ENCODE peak calls at places on chromosomes 3 and 15, in five cellular contexts. O is mammary epithelial cell, V is PC-3, J is right lobe of liver, B is sigmoid colon. G is an unnamed sample. For H3K36me3 and H3K4me1, the result is how much of the 10 kb centered on the place peaks cover.

GRCh38 chr3:73419179-73419803 is 205.4 kb downstream of the PDZRN3 start:
- DNase-seq in O (peak), V (no peak), J (no peak), B (no peak), G (no peak)

GRCh38 chr3:180983136-180983535 is 6.4 kb downstream of the DNAJC19 start:
- DNase-seq in O (no peak), V (no peak), J (no peak), B (no peak), G (no peak)

GRCh38 chr3:42905740-42906084 is 230 bp upstream of the ZNF662 start:
- DNase-seq in O (no peak), V (no peak), J (no peak), B (no peak), G (no peak)

GRCh38 chr15:63856711-63857458 is 23.1 kb upstream of the HERC1 start:
- DNase-seq in O (peak), V (peak), J (no peak), B (no peak), G (no peak)

GRCh38 chr3:124886168-124887051 is 755 bp downstream of the ITGB5 start:
- DNase-seq in O (peak), V (peak), J (peak), B (peak), G (peak)

GRCh38 chr15:90529369-90530249 is at the start of gene CRTC3:
- DNase-seq in O (peak), V (peak), J (peak), B (peak), G (peak)

GRCh38 chr15:101089579-101090459 is 162.0 kb downstream of the CHSY1 start:
- DNase-seq in O (no peak), V (no peak), J (no peak), B (no peak), G (no peak)

GRCh38 chr15:101556273-101556672 is 66.8 kb upstream of the PCSK6 start:
- DNase-seq in O (no peak), V (no peak), J (no peak), B (peak), G (no peak)

GRCh38 chr3:81308296-81308695 is 453.1 kb downstream of the GBE1 start:
- DNase-seq in O (no peak), V (peak), J (no peak), B (no peak), G (no peak)

GRCh38 chr3:50627407-50628051 is 10.6 kb downstream of the MAPKAPK3 start:
- DNase-seq in O (peak), V (peak), J (no peak), B (no peak), G (no peak)

GRCh38 chr15:44296625-44297524 is 8.4 kb downstream of the GOLM2 start:
- DNase-seq in O (peak), V (peak), J (no peak), B (no peak), G (no peak)

DNA sequence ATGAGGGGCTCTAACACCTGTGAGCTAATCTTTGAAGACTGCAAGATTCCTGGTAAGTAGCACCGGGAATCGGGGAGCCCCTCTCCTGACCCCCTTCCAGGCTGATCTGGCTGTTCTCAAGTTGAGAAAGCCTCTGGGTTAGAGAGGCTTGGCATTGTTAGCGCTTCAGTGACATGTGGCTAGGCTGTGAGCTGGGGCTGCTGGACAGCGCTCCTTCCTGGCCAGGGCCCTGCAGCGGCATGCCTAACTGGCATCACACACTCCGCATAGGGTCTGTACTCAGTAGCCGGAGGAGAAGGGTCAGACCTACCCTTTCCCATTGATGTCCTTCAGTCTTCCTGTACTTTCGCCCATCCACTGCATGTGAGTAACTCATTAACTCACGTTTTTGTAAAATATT is 7.4 kb downstream of the IVD start:
- DNase-seq in O (no peak), V (no peak), J (no peak), B (no peak), G (no peak)
- H3K36me3 ChIP-seq in O (under half), V (half or more), J (under half), B (half or more), G (under half)

DNA sequence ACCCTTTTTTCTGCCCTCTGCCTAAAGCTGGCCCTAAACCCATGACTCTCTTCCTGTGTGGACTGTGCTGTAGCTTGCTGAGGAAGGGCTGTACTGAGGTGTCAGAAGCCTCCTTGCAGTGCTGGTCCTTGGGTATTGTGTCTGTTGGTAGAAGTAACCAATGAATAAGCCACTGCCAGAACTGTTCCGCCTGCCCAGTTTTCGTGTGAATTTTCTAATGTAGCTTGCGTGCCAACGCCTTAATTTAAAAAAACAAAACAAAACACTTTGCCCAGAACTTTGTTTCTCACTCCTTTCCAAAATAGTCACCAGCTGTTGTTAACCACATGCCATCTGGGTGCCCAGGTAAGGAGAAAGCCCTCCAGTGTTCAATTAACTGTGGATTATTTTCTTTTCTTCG is 101.9 kb downstream of the KLHL25 start:
- DNase-seq in O (no peak), V (no peak), J (no peak), B (no peak), G (no peak)
- H3K4me1 ChIP-seq in O (under half), V (under half), J (under half), B (under half), G (under half)

GRCh38 chr15:42082832-42083604 is 11.3 kb downstream of the PLA2G4D start:
- DNase-seq in O (no peak), V (no peak), J (no peak), B (no peak), G (no peak)
- H3K36me3 ChIP-seq in O (under half), V (under half), J (under half), B (under half), G (under half)

GRCh38 chr15:85583404-85584390 is 203.3 kb downstream of the AKAP13 start:
- DNase-seq in O (peak), V (peak), J (peak), B (peak), G (peak)

GRCh38 chr15:85582076-85582718 is 201.8 kb downstream of the AKAP13 start:
- DNase-seq in O (no peak), V (no peak), J (no peak), B (no peak), G (peak)

GRCh38 chr15:85581495-85581894 is 201.1 kb downstream of the AKAP13 start:
- DNase-seq in O (no peak), V (no peak), J (peak), B (peak), G (peak)

GRCh38 chr15:85580914-85581313 is 200.5 kb downstream of the AKAP13 start:
- DNase-seq in O (no peak), V (no peak), J (peak), B (no peak), G (peak)

GRCh38 chr15:85582719-85583089 is 202.3 kb downstream of the AKAP13 start:
- DNase-seq in O (no peak), V (no peak), J (peak), B (peak), G (peak)
- H3K4me1 ChIP-seq in O (under half), V (under half), J (under half), B (under half), G (half or more)

GRCh38 chr15:99658000-99658399 is 75.2 kb downstream of the LYSMD4 start:
- DNase-seq in O (no peak), V (no peak), J (no peak), B (no peak), G (no peak)
- H3K36me3 ChIP-seq in O (under half), V (under half), J (under half), B (under half), G (under half)

GRCh38 chr3:188706176-188706575 is 465.6 kb upstream of the TPRG1 start:
- DNase-seq in O (no peak), V (peak), J (no peak), B (no peak), G (no peak)

GRCh38 chr3:188700497-188700896 is 471.3 kb upstream of the TPRG1 start:
- DNase-seq in O (no peak), V (no peak), J (no peak), B (no peak), G (no peak)

GRCh38 chr3:188698436-188698835 is 473.3 kb upstream of the TPRG1 start:
- DNase-seq in O (no peak), V (no peak), J (no peak), B (no peak), G (no peak)

GRCh38 chr3:188697127-188697526 is 474.6 kb upstream of the TPRG1 start:
- DNase-seq in O (no peak), V (no peak), J (no peak), B (no peak), G (no peak)

DNA sequence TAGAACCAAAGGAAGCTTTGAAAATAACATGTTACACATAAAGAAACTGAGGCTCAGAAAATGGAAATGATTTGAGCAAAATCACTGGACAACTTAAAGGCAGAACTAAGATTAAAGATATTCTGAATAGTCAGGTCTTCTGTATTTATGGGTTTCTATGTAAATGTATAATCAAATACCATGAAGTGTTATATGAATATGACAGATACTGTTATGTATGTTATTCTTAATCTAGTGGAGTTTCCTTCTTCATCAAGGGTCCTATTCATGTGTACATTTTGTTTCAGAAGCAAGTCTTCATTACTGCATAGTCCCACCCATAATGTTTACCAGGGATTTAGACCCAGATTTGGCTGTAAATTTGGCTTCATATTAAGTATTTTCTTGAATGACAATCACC is 470.9 kb upstream of the TPRG1 start:
- DNase-seq in O (no peak), V (no peak), J (no peak), B (no peak), G (no peak)
- H3K4me1 ChIP-seq in O (under half), V (under half), J (under half), B (under half), G (under half)

GRCh38 chr15:86558252-86558651 is 478.6 kb downstream of the AGBL1 start:
- DNase-seq in O (no peak), V (no peak), J (no peak), B (no peak), G (no peak)

GRCh38 chr15:86555939-86556725 is 476.5 kb downstream of the AGBL1 start:
- DNase-seq in O (peak), V (peak), J (no peak), B (no peak), G (no peak)

GRCh38 chr15:86555114-86555513 is 475.4 kb downstream of the AGBL1 start:
- DNase-seq in O (no peak), V (no peak), J (no peak), B (no peak), G (no peak)

GRCh38 chr15:86550075-86550474 is 470.4 kb downstream of the AGBL1 start:
- DNase-seq in O (no peak), V (no peak), J (no peak), B (no peak), G (no peak)

GRCh38 chr15:86553116-86553515 is 473.4 kb downstream of the AGBL1 start:
- DNase-seq in O (peak), V (peak), J (no peak), B (no peak), G (no peak)
- H3K36me3 ChIP-seq in O (under half), V (under half), J (under half), B (under half), G (under half)

GRCh38 chr15:85029221-85029620 is 47.6 kb downstream of the PDE8A start:
- DNase-seq in O (no peak), V (no peak), J (no peak), B (no peak), G (no peak)
- H3K4me1 ChIP-seq in O (under half), V (under half), J (under half), B (half or more), G (half or more)

G was measured in pancreas.